ENCODE peak calls at places on chromosomes 16 and 17, in eight cellular contexts. One of them, this sample, is unnamed.

GRCh38 chr16:51095890-51096626 is 55.0 kb downstream of the SALL1 start:
- DNase-seq in astrocyte of the cerebellum: no peak
- DNase-seq in uterus: no peak
- DNase-seq in tibial artery: no peak
- DNase-seq in neural progenitor cell: no peak
- DNase-seq in cardiac fibroblast: no peak
- DNase-seq in retinal pigment epithelial cell: no peak
- DNase-seq in stomach: no peak
- DNase-seq in this sample: no peak

GRCh38 chr16:73771676-73772075 is 524.9 kb upstream of the PSMD7 start:
- DNase-seq in tibial artery: no peak
- DNase-seq in cardiac fibroblast: peak
- DNase-seq in stomach: no peak
- DNase-seq in astrocyte of the cerebellum: peak
- DNase-seq in neural progenitor cell: no peak
- DNase-seq in uterus: no peak
- DNase-seq in retinal pigment epithelial cell: no peak
- DNase-seq in this sample: no peak

GRCh38 chr17:17495448-17496188 is 577 bp downstream of the RASD1 start:
- DNase-seq in retinal pigment epithelial cell: no peak
- DNase-seq in stomach: no peak
- DNase-seq in neural progenitor cell: peak
- DNase-seq in astrocyte of the cerebellum: no peak
- DNase-seq in tibial artery: peak
- DNase-seq in uterus: peak
- DNase-seq in cardiac fibroblast: peak
- DNase-seq in this sample: no peak

GRCh38 chr16:68310441-68311315 is at the start of the genes PRMT7 and SLC7A6OS:
- DNase-seq in astrocyte of the cerebellum: peak
- DNase-seq in uterus: peak
- DNase-seq in stomach: peak
- DNase-seq in retinal pigment epithelial cell: no peak
- DNase-seq in cardiac fibroblast: peak
- DNase-seq in tibial artery: peak
- DNase-seq in neural progenitor cell: peak
- DNase-seq in this sample: no peak

GRCh38 chr17:43211480-43212402 is at the start of gene TMEM106A:
- DNase-seq in astrocyte of the cerebellum: peak
- DNase-seq in cardiac fibroblast: peak
- DNase-seq in retinal pigment epithelial cell: peak
- DNase-seq in neural progenitor cell: peak
- DNase-seq in uterus: peak
- DNase-seq in tibial artery: peak
- DNase-seq in stomach: peak
- DNase-seq in this sample: peak

GRCh38 chr17:81189670-81190530 is 23.9 kb upstream of the AATK start:
- DNase-seq in neural progenitor cell: peak
- DNase-seq in retinal pigment epithelial cell: no peak
- DNase-seq in cardiac fibroblast: no peak
- DNase-seq in stomach: no peak
- DNase-seq in tibial artery: no peak
- DNase-seq in astrocyte of the cerebellum: no peak
- DNase-seq in uterus: no peak
- DNase-seq in this sample: no peak

GRCh38 chr17:4631836-4632582 is 9.5 kb downstream of the ALOX15 start:
- DNase-seq in tibial artery: no peak
- DNase-seq in neural progenitor cell: peak
- DNase-seq in cardiac fibroblast: no peak
- DNase-seq in retinal pigment epithelial cell: no peak
- DNase-seq in uterus: no peak
- DNase-seq in stomach: no peak
- DNase-seq in astrocyte of the cerebellum: no peak
- DNase-seq in this sample: no peak

GRCh38 chr17:44004077-44004760 is at the start of gene NAGS:
- DNase-seq in neural progenitor cell: peak
- DNase-seq in tibial artery: no peak
- DNase-seq in cardiac fibroblast: no peak
- DNase-seq in stomach: no peak
- DNase-seq in astrocyte of the cerebellum: no peak
- DNase-seq in uterus: no peak
- DNase-seq in retinal pigment epithelial cell: no peak
- DNase-seq in this sample: no peak

GRCh38 chr16:67021321-67021720 is 7.6 kb upstream of the CBFB start:
- DNase-seq in cardiac fibroblast: no peak
- DNase-seq in uterus: no peak
- DNase-seq in retinal pigment epithelial cell: no peak
- DNase-seq in astrocyte of the cerebellum: no peak
- DNase-seq in neural progenitor cell: no peak
- DNase-seq in stomach: peak
- DNase-seq in tibial artery: peak
- DNase-seq in this sample: no peak

GRCh38 chr16:57386381-57386951 is 14.2 kb downstream of the CX3CL1 start:
- DNase-seq in astrocyte of the cerebellum: peak
- DNase-seq in tibial artery: no peak
- DNase-seq in retinal pigment epithelial cell: no peak
- DNase-seq in stomach: no peak
- DNase-seq in neural progenitor cell: no peak
- DNase-seq in uterus: no peak
- DNase-seq in cardiac fibroblast: peak
- DNase-seq in this sample: no peak

GRCh38 chr16:24499193-24499814 is 40.1 kb upstream of the RBBP6 start:
- DNase-seq in retinal pigment epithelial cell: no peak
- DNase-seq in uterus: no peak
- DNase-seq in cardiac fibroblast: peak
- DNase-seq in stomach: no peak
- DNase-seq in tibial artery: no peak
- DNase-seq in astrocyte of the cerebellum: no peak
- DNase-seq in neural progenitor cell: peak
- DNase-seq in this sample: no peak

GRCh38 chr17:17682293-17682736 is 1.1 kb downstream of the RAI1 start:
- DNase-seq in astrocyte of the cerebellum: no peak
- DNase-seq in stomach: peak
- DNase-seq in tibial artery: peak
- DNase-seq in neural progenitor cell: peak
- DNase-seq in retinal pigment epithelial cell: no peak
- DNase-seq in uterus: peak
- DNase-seq in cardiac fibroblast: peak
- DNase-seq in this sample: no peak

GRCh38 chr17:57518587-57519118 is 226.4 kb downstream of the CCDC182 start:
- DNase-seq in uterus: no peak
- DNase-seq in retinal pigment epithelial cell: no peak
- DNase-seq in neural progenitor cell: peak
- DNase-seq in astrocyte of the cerebellum: no peak
- DNase-seq in cardiac fibroblast: no peak
- DNase-seq in stomach: no peak
- DNase-seq in tibial artery: no peak
- DNase-seq in this sample: no peak

GRCh38 chr17:37701424-37702020 is 43.3 kb downstream of the HNF1B start:
- DNase-seq in uterus: no peak
- DNase-seq in cardiac fibroblast: peak
- DNase-seq in retinal pigment epithelial cell: no peak
- DNase-seq in tibial artery: no peak
- DNase-seq in stomach: peak
- DNase-seq in neural progenitor cell: peak
- DNase-seq in astrocyte of the cerebellum: no peak
- DNase-seq in this sample: no peak

GRCh38 chr16:73955255-73955654 is 341.4 kb upstream of the PSMD7 start:
- DNase-seq in neural progenitor cell: no peak
- DNase-seq in cardiac fibroblast: no peak
- DNase-seq in uterus: no peak
- DNase-seq in astrocyte of the cerebellum: no peak
- DNase-seq in retinal pigment epithelial cell: no peak
- DNase-seq in tibial artery: no peak
- DNase-seq in stomach: no peak
- DNase-seq in this sample: no peak

GRCh38 chr17:9002610-9003354 is 18.5 kb upstream of the NTN1 start:
- DNase-seq in uterus: peak
- DNase-seq in tibial artery: peak
- DNase-seq in neural progenitor cell: peak
- DNase-seq in retinal pigment epithelial cell: no peak
- DNase-seq in stomach: no peak
- DNase-seq in cardiac fibroblast: no peak
- DNase-seq in astrocyte of the cerebellum: no peak
- DNase-seq in this sample: no peak

GRCh38 chr17:17681744-17682292 is 560 bp downstream of the RAI1 start:
- DNase-seq in neural progenitor cell: peak
- DNase-seq in cardiac fibroblast: peak
- DNase-seq in uterus: peak
- DNase-seq in astrocyte of the cerebellum: no peak
- DNase-seq in retinal pigment epithelial cell: no peak
- DNase-seq in tibial artery: no peak
- DNase-seq in stomach: no peak
- DNase-seq in this sample: no peak

GRCh38 chr16:8070501-8070900 is 519.8 kb downstream of the TMEM114 start:
- DNase-seq in stomach: no peak
- DNase-seq in cardiac fibroblast: no peak
- DNase-seq in tibial artery: no peak
- DNase-seq in astrocyte of the cerebellum: no peak
- DNase-seq in neural progenitor cell: no peak
- DNase-seq in retinal pigment epithelial cell: no peak
- DNase-seq in uterus: no peak
- DNase-seq in this sample: no peak

GRCh38 chr16:75087040-75087979 is 29.3 kb downstream of the LDHD start:
- DNase-seq in retinal pigment epithelial cell: no peak
- DNase-seq in stomach: no peak
- DNase-seq in uterus: no peak
- DNase-seq in astrocyte of the cerebellum: no peak
- DNase-seq in neural progenitor cell: no peak
- DNase-seq in cardiac fibroblast: peak
- DNase-seq in tibial artery: no peak
- DNase-seq in this sample: no peak

DNA sequence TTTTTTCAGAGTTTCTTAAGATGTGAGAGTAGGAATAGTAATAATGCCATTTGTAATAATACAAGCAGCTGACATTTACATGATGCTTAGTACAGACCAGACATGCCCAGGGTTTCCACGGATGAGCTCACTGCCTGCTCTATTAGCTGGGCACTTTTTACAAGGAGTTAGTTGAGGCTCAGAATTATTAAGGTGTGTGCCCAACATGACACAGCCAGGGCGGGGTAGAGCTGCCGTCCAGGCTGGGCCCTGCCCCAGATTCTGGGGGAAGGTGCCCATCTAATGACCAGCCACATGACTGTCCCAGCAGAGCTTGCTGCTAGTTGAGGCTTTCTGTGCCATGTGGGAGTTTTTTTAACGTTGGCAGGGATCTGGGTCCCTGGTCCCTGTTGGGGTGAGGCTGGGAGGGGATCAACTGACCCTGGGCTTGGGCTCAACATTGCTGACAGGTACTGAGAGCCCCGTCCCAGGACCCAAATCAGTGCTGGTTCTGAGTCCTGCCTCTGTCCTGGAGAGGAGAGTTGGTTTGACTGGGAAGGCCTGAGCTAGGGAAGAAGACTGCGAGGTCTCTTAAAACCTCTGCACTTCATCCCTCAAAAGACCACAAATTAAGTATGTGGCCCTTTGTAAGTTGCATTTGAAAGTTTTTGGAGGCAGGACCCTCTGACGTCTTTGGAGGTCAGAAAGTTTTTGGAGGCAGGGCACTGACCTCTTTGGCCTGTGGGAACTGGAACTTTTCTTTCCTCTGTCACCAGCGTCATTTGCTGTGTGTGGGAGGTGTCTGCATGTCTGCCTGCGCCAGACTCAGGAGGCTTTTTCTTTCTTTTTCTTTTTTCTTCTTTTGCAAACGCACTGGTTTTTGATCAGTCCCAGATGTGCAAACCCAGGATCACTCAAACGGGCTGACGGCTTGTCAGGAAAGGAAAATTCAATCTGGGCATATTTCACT is 2.2 kb downstream of the CRISPLD2 start:
- DNase-seq in stomach: no peak
- DNase-seq in astrocyte of the cerebellum: no peak
- DNase-seq in retinal pigment epithelial cell: no peak
- DNase-seq in neural progenitor cell: no peak
- DNase-seq in tibial artery: no peak
- DNase-seq in uterus: peak
- DNase-seq in cardiac fibroblast: peak
- DNase-seq in this sample: no peak
- H3K4me3 ChIP-seq in stomach: peak
- H3K4me3 ChIP-seq in astrocyte of the cerebellum: peak
- H3K4me3 ChIP-seq in retinal pigment epithelial cell: no peak
- H3K4me3 ChIP-seq in neural progenitor cell: no peak
- H3K4me3 ChIP-seq in tibial artery: peak
- H3K4me3 ChIP-seq in uterus: peak
- H3K4me3 ChIP-seq in cardiac fibroblast: peak
- H3K4me3 ChIP-seq in this sample: no peak

GRCh38 chr17:19867654-19868395 is at the start of gene ULK2:
- DNase-seq in uterus: peak
- DNase-seq in tibial artery: peak
- DNase-seq in cardiac fibroblast: peak
- DNase-seq in retinal pigment epithelial cell: no peak
- DNase-seq in neural progenitor cell: peak
- DNase-seq in astrocyte of the cerebellum: peak
- DNase-seq in stomach: peak
- DNase-seq in this sample: no peak

DNA sequence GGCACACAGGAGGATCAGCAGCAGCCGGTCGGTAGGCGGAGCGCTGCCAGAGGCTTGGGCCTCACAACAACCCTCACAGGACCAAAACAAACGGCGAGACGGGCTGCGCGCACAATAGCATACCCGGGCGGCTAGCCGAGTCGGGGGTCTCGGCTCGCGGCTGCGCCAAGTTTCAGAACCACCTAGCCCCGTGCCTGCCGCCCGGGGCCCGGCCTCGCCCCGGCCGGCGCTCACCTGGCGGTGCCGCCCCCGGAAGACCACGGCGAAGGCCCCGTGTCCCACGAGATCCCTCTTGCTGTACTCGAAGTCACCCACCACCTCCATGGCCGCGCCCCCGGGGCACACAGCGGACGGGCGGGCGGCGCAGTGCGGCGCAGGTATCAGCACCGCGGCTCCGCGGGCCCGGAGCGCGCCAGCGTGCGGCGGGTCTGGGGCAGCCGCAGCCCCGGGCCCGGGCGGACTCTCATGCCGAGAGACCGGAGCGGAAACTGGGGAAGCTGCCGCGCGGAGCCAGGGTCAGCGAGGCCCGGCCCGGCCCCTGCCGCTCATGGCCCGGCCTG is 562 bp downstream of the ULK2 start:
- DNase-seq in cardiac fibroblast: peak
- DNase-seq in neural progenitor cell: peak
- DNase-seq in retinal pigment epithelial cell: no peak
- DNase-seq in stomach: peak
- DNase-seq in astrocyte of the cerebellum: peak
- DNase-seq in tibial artery: peak
- DNase-seq in uterus: peak
- DNase-seq in this sample: no peak
- TF ChIP-seq CTCF in cardiac fibroblast: peak
- TF ChIP-seq CTCF in neural progenitor cell: peak
- TF ChIP-seq CTCF in retinal pigment epithelial cell: peak
- TF ChIP-seq CTCF in stomach: no peak
- TF ChIP-seq CTCF in astrocyte of the cerebellum: peak
- TF ChIP-seq CTCF in tibial artery: no peak
- TF ChIP-seq CTCF in uterus: peak
- TF ChIP-seq CTCF in this sample: peak

GRCh38 chr17:61641715-61642114 is 50.7 kb upstream of the NACA2 start:
- DNase-seq in astrocyte of the cerebellum: no peak
- DNase-seq in stomach: no peak
- DNase-seq in retinal pigment epithelial cell: no peak
- DNase-seq in cardiac fibroblast: no peak
- DNase-seq in uterus: no peak
- DNase-seq in neural progenitor cell: no peak
- DNase-seq in tibial artery: no peak
- DNase-seq in this sample: no peak
- H3K4me3 ChIP-seq in astrocyte of the cerebellum: no peak
- H3K4me3 ChIP-seq in stomach: no peak
- H3K4me3 ChIP-seq in retinal pigment epithelial cell: no peak
- H3K4me3 ChIP-seq in cardiac fibroblast: no peak
- H3K4me3 ChIP-seq in uterus: no peak
- H3K4me3 ChIP-seq in neural progenitor cell: no peak
- H3K4me3 ChIP-seq in tibial artery: no peak
- H3K4me3 ChIP-seq in this sample: no peak

GRCh38 chr17:76026714-76027158 is 370 bp downstream of the EVPL start:
- DNase-seq in stomach: no peak
- DNase-seq in astrocyte of the cerebellum: no peak
- DNase-seq in cardiac fibroblast: no peak
- DNase-seq in retinal pigment epithelial cell: no peak
- DNase-seq in uterus: no peak
- DNase-seq in tibial artery: no peak
- DNase-seq in neural progenitor cell: no peak
- DNase-seq in this sample: no peak
- TF ChIP-seq CTCF in stomach: no peak
- TF ChIP-seq CTCF in astrocyte of the cerebellum: no peak
- TF ChIP-seq CTCF in cardiac fibroblast: no peak
- TF ChIP-seq CTCF in retinal pigment epithelial cell: no peak
- TF ChIP-seq CTCF in uterus: no peak
- TF ChIP-seq CTCF in tibial artery: no peak
- TF ChIP-seq CTCF in neural progenitor cell: no peak
- TF ChIP-seq CTCF in this sample: peak

This sample was measured in epithelial cell of proximal tubule.